ENCODE peak calls at places on chromosomes 3 and 15, in eight cellular contexts. E, V, Q, F, U, W, G and M are unnamed samples. For H3K4me1, the result is how much of the 10 kb centered on the place peaks cover.

GRCh38 chr15:78103406-78104118 is 11.2 kb downstream of the SH2D7 start:
- DNase-seq in E (no peak), V (peak), Q (peak), F (peak), U (no peak), W (no peak), G (no peak), M (no peak)

GRCh38 chr3:64361962-64362735 is 136.9 kb upstream of the PRICKLE2 start:
- DNase-seq in E (no peak), V (no peak), Q (no peak), F (no peak), U (no peak), W (peak), G (no peak), M (no peak)

GRCh38 chr3:196661400-196661799 is 21.9 kb downstream of the NRROS start:
- DNase-seq in E (no peak), V (no peak), Q (no peak), F (no peak), U (no peak), W (no peak), G (no peak), M (no peak)

GRCh38 chr15:72353266-72353665 is 22.5 kb downstream of the HEXA start:
- DNase-seq in E (no peak), V (no peak), Q (no peak), F (no peak), U (no peak), W (peak), G (no peak), M (no peak)

GRCh38 chr3:106570426-106570825 is 701.6 kb upstream of the CBLB start:
- DNase-seq in E (no peak), V (no peak), Q (no peak), F (no peak), U (no peak), W (no peak), G (no peak), M (no peak)

GRCh38 chr15:85667491-85668424 is 127.0 kb downstream of the KLHL25 start:
- DNase-seq in E (peak), V (peak), Q (peak), F (no peak), U (peak), W (peak), G (no peak), M (no peak)

GRCh38 chr15:94453227-94453626 is 221.9 kb downstream of the MCTP2 start:
- DNase-seq in E (no peak), V (no peak), Q (no peak), F (no peak), U (no peak), W (peak), G (no peak), M (no peak)

GRCh38 chr3:115275897-115276296 is 128.8 kb upstream of the ZBTB20 start:
- DNase-seq in E (no peak), V (no peak), Q (no peak), F (no peak), U (no peak), W (peak), G (no peak), M (no peak)

GRCh38 chr3:122609798-122610559 is 32.5 kb downstream of the PARP15 start:
- DNase-seq in E (no peak), V (no peak), Q (no peak), F (no peak), U (peak), W (peak), G (no peak), M (no peak)

GRCh38 chr3:71831599-71831998 is 46.7 kb upstream of the PROK2 start:
- DNase-seq in E (no peak), V (no peak), Q (no peak), F (no peak), U (no peak), W (no peak), G (no peak), M (no peak)

GRCh38 chr3:69164296-69164695 is 41.9 kb upstream of the LMOD3 start:
- DNase-seq in E (no peak), V (no peak), Q (no peak), F (no peak), U (no peak), W (no peak), G (no peak), M (no peak)

GRCh38 chr15:51098331-51098619 is 3.6 kb upstream of the TNFAIP8L3 start:
- DNase-seq in E (no peak), V (no peak), Q (no peak), F (no peak), U (no peak), W (no peak), G (no peak), M (no peak)

GRCh38 chr15:35674873-35675781 is 129.2 kb upstream of the DPH6 start:
- DNase-seq in E (no peak), V (no peak), Q (no peak), F (no peak), U (no peak), W (peak), G (peak), M (no peak)

GRCh38 chr3:157572559-157573270 is 69.5 kb upstream of the VEPH1 start:
- DNase-seq in E (no peak), V (peak), Q (peak), F (no peak), U (peak), W (peak), G (peak), M (no peak)

GRCh38 chr3:123385072-123385471 is 63.8 kb downstream of the ADCY5 start:
- DNase-seq in E (peak), V (no peak), Q (no peak), F (peak), U (peak), W (peak), G (no peak), M (no peak)

GRCh38 chr15:34266751-34267150 is 41.9 kb downstream of the EMC4 start:
- DNase-seq in E (no peak), V (no peak), Q (no peak), F (no peak), U (no peak), W (no peak), G (no peak), M (no peak)

GRCh38 chr3:146277953-146278631 is 27.2 kb upstream of the PLSCR4 start:
- DNase-seq in E (no peak), V (no peak), Q (peak), F (no peak), U (peak), W (peak), G (no peak), M (no peak)

GRCh38 chr3:136954980-136955780 is 2.6 kb upstream of the IL20RB start:
- DNase-seq in E (no peak), V (no peak), Q (no peak), F (no peak), U (no peak), W (no peak), G (peak), M (no peak)

GRCh38 chr15:78420220-78420619 is 17.8 kb upstream of the IREB2 start:
- DNase-seq in E (no peak), V (no peak), Q (no peak), F (no peak), U (no peak), W (no peak), G (no peak), M (no peak)

GRCh38 chr15:79332824-79333510 is 22.1 kb downstream of the TMED3 start:
- DNase-seq in E (no peak), V (peak), Q (peak), F (no peak), U (no peak), W (no peak), G (peak), M (no peak)

GRCh38 chr3:184334470-184335158 is 2.8 kb upstream of the FAM131A start:
- DNase-seq in E (peak), V (peak), Q (no peak), F (no peak), U (peak), W (peak), G (no peak), M (no peak)

GRCh38 chr15:67505675-67506572 is 15.0 kb upstream of the C15orf61 start:
- DNase-seq in E (no peak), V (no peak), Q (no peak), F (no peak), U (no peak), W (no peak), G (no peak), M (no peak)

GRCh38 chr3:7739754-7740153 is 761.9 kb upstream of the LMCD1 start:
- DNase-seq in E (no peak), V (no peak), Q (no peak), F (no peak), U (no peak), W (no peak), G (no peak), M (no peak)

GRCh38 chr3:140117111-140117526 is 182.1 kb downstream of the CLSTN2 start:
- DNase-seq in E (no peak), V (no peak), Q (no peak), F (no peak), U (no peak), W (no peak), G (peak), M (no peak)

GRCh38 chr15:98321916-98322315 is 326.4 kb upstream of the IGF1R start:
- DNase-seq in E (no peak), V (no peak), Q (no peak), F (no peak), U (no peak), W (no peak), G (no peak), M (no peak)

GRCh38 chr3:156488771-156489170 is 66.1 kb downstream of the SSR3 start:
- DNase-seq in E (no peak), V (no peak), Q (no peak), F (no peak), U (no peak), W (peak), G (no peak), M (no peak)

GRCh38 chr3:58537412-58538301 is 667 bp upstream of the ACOX2 start:
- DNase-seq in E (no peak), V (no peak), Q (peak), F (no peak), U (no peak), W (peak), G (no peak), M (no peak)

GRCh38 chr15:40340740-40341400 is at the start of gene CCDC9B:
- DNase-seq in E (peak), V (peak), Q (peak), F (peak), U (peak), W (peak), G (no peak), M (no peak)

GRCh38 chr3:171498921-171499320 is 38.7 kb upstream of the TNIK start:
- DNase-seq in E (no peak), V (no peak), Q (no peak), F (no peak), U (no peak), W (no peak), G (no peak), M (no peak)

GRCh38 chr15:99511865-99512632 is 53.7 kb upstream of the MEF2A start:
- DNase-seq in E (peak), V (no peak), Q (no peak), F (no peak), U (no peak), W (no peak), G (no peak), M (no peak)

GRCh38 chr3:68973635-68974034 is 39.8 kb downstream of the EOGT start:
- DNase-seq in E (peak), V (no peak), Q (no peak), F (no peak), U (no peak), W (no peak), G (peak), M (no peak)

GRCh38 chr3:12014613-12015012 is 10.4 kb downstream of the SYN2 start:
- DNase-seq in E (no peak), V (no peak), Q (no peak), F (no peak), U (no peak), W (no peak), G (no peak), M (no peak)

GRCh38 chr3:52203701-52204100 is 5.7 kb downstream of the ALAS1 start:
- DNase-seq in E (no peak), V (no peak), Q (no peak), F (no peak), U (no peak), W (no peak), G (no peak), M (no peak)

GRCh38 chr3:119207512-119207875 is 33.2 kb downstream of the B4GALT4 start:
- DNase-seq in E (no peak), V (no peak), Q (no peak), F (no peak), U (no peak), W (no peak), G (no peak), M (no peak)

GRCh38 chr3:10600159-10601125 is 95.1 kb upstream of the ATP2B2 start:
- DNase-seq in E (no peak), V (no peak), Q (no peak), F (no peak), U (no peak), W (no peak), G (no peak), M (no peak)

GRCh38 chr3:56976666-56977560 is 83.6 kb upstream of the SPATA12 start:
- DNase-seq in E (peak), V (no peak), Q (no peak), F (no peak), U (no peak), W (peak), G (peak), M (no peak)

GRCh38 chr3:78659386-78659987 is 1108.3 kb downstream of the ROBO1 start:
- DNase-seq in E (no peak), V (peak), Q (no peak), F (no peak), U (peak), W (peak), G (peak), M (no peak)

GRCh38 chr15:63135804-63136203 is 14.1 kb downstream of the LACTB start:
- DNase-seq in E (no peak), V (peak), Q (no peak), F (no peak), U (peak), W (peak), G (no peak), M (no peak)

DNA sequence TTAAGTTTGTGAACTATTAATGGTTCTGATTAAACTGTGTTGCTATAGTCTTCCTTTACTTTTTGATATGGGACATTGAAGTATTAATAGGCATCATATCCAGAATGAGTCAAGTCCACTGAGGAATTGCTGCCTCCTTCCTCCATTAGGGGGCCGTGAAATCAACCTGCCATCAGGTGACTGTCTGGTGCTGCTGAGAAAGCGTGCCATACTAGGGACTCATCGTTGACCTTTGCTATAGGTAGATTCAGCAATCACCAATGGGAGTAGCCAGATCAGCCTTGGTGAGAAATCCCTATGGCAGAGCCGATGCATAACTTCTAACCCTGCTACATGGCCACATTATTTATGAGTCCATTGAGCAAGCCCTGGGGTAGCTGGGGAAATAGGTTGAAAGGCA is 30.1 kb upstream of the SLC28A2 start:
- DNase-seq in E (no peak), V (no peak), Q (no peak), F (no peak), U (no peak), W (no peak), G (peak), M (no peak)
- H3K4me1 ChIP-seq in E (under half), V (under half), Q (under half), F (under half), U (under half), W (under half), G (under half), M (under half)

GRCh38 chr3:50502225-50502583 is 1.2 kb downstream of the CACNA2D2 start:
- DNase-seq in E (no peak), V (no peak), Q (no peak), F (no peak), U (no peak), W (no peak), G (no peak), M (no peak)

GRCh38 chr3:50503504-50503903 is at the start of gene CACNA2D2:
- DNase-seq in E (peak), V (peak), Q (peak), F (peak), U (peak), W (no peak), G (peak), M (no peak)

GRCh38 chr3:50504681-50505080 is 1.2 kb upstream of the CACNA2D2 start:
- DNase-seq in E (no peak), V (no peak), Q (no peak), F (no peak), U (no peak), W (no peak), G (no peak), M (no peak)

GRCh38 chr3:50503947-50504346 is 513 bp upstream of the CACNA2D2 start:
- DNase-seq in E (no peak), V (no peak), Q (no peak), F (no peak), U (no peak), W (no peak), G (peak), M (no peak)

GRCh38 chr3:50502584-50503423 is 630 bp downstream of the CACNA2D2 start:
- DNase-seq in E (peak), V (no peak), Q (no peak), F (no peak), U (no peak), W (no peak), G (peak), M (no peak)
- H3K4me3 ChIP-seq in E (peak), V (no peak), Q (no peak), F (peak), U (peak), W (peak), G (peak), M (peak)

DNA sequence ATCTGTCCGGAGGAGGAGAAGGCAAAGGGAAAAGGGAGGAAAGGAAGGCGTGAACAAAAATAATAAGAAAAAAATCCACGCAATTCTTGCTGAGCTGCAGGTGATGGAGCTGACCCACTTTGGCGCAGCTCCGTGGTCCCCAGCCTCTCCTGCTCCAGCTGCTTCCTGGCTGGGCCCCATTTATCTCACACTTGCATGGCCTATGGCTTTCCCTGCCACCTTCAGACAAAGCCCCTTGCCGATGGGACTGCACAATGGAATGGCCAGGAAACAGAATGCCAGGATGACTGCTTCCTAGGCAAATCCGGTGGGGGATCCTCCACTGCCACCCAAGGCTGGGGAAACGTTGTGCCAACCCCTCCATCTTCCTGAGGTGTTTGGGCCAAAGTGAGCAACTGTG is 6.9 kb downstream of the INSYN1 start:
- DNase-seq in E (peak), V (no peak), Q (no peak), F (no peak), U (no peak), W (no peak), G (no peak), M (no peak)
- H3K4me1 ChIP-seq in E (under half), V (under half), Q (under half), F (under half), U (under half), W (under half), G (under half), M (under half)

GRCh38 chr3:128432301-128432897 is 34.3 kb downstream of the DNAJB8 start:
- DNase-seq in E (no peak), V (peak), Q (peak), F (no peak), U (no peak), W (no peak), G (peak), M (no peak)

GRCh38 chr3:128431803-128432300 is 34.8 kb downstream of the DNAJB8 start:
- DNase-seq in E (no peak), V (no peak), Q (no peak), F (no peak), U (no peak), W (no peak), G (peak), M (no peak)

GRCh38 chr3:128433630-128434185 is 33.0 kb downstream of the DNAJB8 start:
- DNase-seq in E (no peak), V (peak), Q (no peak), F (no peak), U (no peak), W (no peak), G (peak), M (no peak)

GRCh38 chr3:128434524-128434923 is 32.2 kb downstream of the DNAJB8 start:
- DNase-seq in E (no peak), V (no peak), Q (no peak), F (no peak), U (no peak), W (no peak), G (no peak), M (no peak)

GRCh38 chr3:128432898-128433629 is 33.6 kb downstream of the DNAJB8 start:
- DNase-seq in E (no peak), V (peak), Q (peak), F (no peak), U (no peak), W (no peak), G (peak), M (no peak)
- H3K4me3 ChIP-seq in E (peak), V (peak), Q (no peak), F (no peak), U (peak), W (peak), G (peak), M (no peak)

GRCh38 chr3:134753999-134754742 is 40.9 kb upstream of the EPHB1 start:
- DNase-seq in E (no peak), V (no peak), Q (no peak), F (no peak), U (no peak), W (no peak), G (peak), M (no peak)
- H3K4me1 ChIP-seq in E (under half), V (under half), Q (under half), F (under half), U (under half), W (under half), G (under half), M (under half)

GRCh38 chr3:164521139-164521538 is 557.2 kb downstream of the SI start:
- DNase-seq in E (peak), V (no peak), Q (no peak), F (no peak), U (no peak), W (no peak), G (no peak), M (no peak)

GRCh38 chr3:164514576-164514975 is 563.7 kb downstream of the SI start:
- DNase-seq in E (no peak), V (no peak), Q (no peak), F (no peak), U (no peak), W (no peak), G (no peak), M (no peak)

GRCh38 chr3:164515256-164515655 is 563.0 kb downstream of the SI start:
- DNase-seq in E (peak), V (no peak), Q (no peak), F (no peak), U (no peak), W (no peak), G (no peak), M (no peak)
- H3K4me3 ChIP-seq in E (no peak), V (no peak), Q (no peak), F (no peak), U (no peak), W (no peak), G (no peak), M (no peak)

DNA sequence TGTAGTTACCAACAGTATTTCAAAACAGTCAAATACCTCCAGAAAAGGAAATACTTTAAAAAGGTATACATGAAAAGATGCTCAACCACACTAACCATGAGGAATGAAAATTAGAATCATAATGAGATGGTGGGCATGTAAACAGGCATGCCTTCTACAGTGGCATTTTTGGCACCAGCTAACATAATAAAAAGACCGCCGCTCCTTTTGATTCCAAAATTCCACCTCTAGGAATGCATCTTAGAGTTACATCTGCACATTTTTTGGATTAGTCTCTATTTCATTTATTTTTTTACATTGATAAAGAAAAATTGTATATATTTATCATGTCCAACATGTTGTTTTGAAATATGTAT is 37.0 kb upstream of the SPTBN5 start:
- DNase-seq in E (no peak), V (no peak), Q (no peak), F (no peak), U (no peak), W (no peak), G (no peak), M (no peak)
- H3K4me1 ChIP-seq in E (under half), V (half or more), Q (half or more), F (under half), U (half or more), W (under half), G (under half), M (under half)